ENCODE peak calls at places on chromosomes 7 and 10, in five cellular contexts. G, H, C, Z and M are unnamed samples.

GRCh38 chr7:70935311-70935710 is 196.6 kb upstream of the GALNT17 start:
- DNase-seq in G (no peak), H (no peak), C (no peak), Z (no peak), M (no peak)

GRCh38 chr7:45646996-45647411 is 72.8 kb downstream of the ADCY1 start:
- DNase-seq in G (no peak), H (no peak), C (peak), Z (no peak), M (no peak)

GRCh38 chr10:95456486-95456885 is 104.7 kb downstream of the SORBS1 start:
- DNase-seq in G (no peak), H (no peak), C (no peak), Z (no peak), M (no peak)

GRCh38 chr7:101630591-101630990 is 1.5 kb upstream of the MYL10 start:
- DNase-seq in G (no peak), H (no peak), C (peak), Z (no peak), M (no peak)

GRCh38 chr10:73262105-73262730 is 9.8 kb upstream of the MRPS16 start:
- DNase-seq in G (peak), H (no peak), C (peak), Z (no peak), M (peak)

GRCh38 chr10:85916192-85916747 is 450.3 kb downstream of the GRID1 start:
- DNase-seq in G (no peak), H (no peak), C (no peak), Z (no peak), M (no peak)

GRCh38 chr7:153397459-153397858 is 637.9 kb downstream of the ACTR3B start:
- DNase-seq in G (no peak), H (no peak), C (no peak), Z (no peak), M (no peak)

GRCh38 chr7:824106-824505 is 8.2 kb upstream of the SUN1 start:
- DNase-seq in G (no peak), H (no peak), C (no peak), Z (no peak), M (no peak)

GRCh38 chr7:44867073-44867990 is 18.0 kb downstream of the PURB start:
- DNase-seq in G (peak), H (no peak), C (peak), Z (no peak), M (peak)

GRCh38 chr7:133183042-133183441 is 69.8 kb upstream of the EXOC4 start:
- DNase-seq in G (no peak), H (no peak), C (no peak), Z (no peak), M (no peak)

GRCh38 chr7:81045491-81045890 is 126.6 kb upstream of the SEMA3C start:
- DNase-seq in G (no peak), H (no peak), C (no peak), Z (no peak), M (no peak)

GRCh38 chr7:100693312-100694195 is 496 bp downstream of the GIGYF1 start:
- DNase-seq in G (no peak), H (no peak), C (peak), Z (no peak), M (no peak)

GRCh38 chr7:155885162-155886160 is 73.2 kb upstream of the SHH start:
- DNase-seq in G (no peak), H (no peak), C (peak), Z (no peak), M (peak)

GRCh38 chr10:132099701-132100481 is 34.1 kb downstream of the JAKMIP3 start:
- DNase-seq in G (no peak), H (no peak), C (peak), Z (no peak), M (no peak)

GRCh38 chr7:158002486-158003080 is 585.0 kb downstream of the PTPRN2 start:
- DNase-seq in G (no peak), H (no peak), C (no peak), Z (no peak), M (no peak)

GRCh38 chr7:18770852-18771251 is 275.3 kb downstream of the HDAC9 start:
- DNase-seq in G (no peak), H (no peak), C (peak), Z (no peak), M (no peak)

GRCh38 chr7:45230083-45230482 is 72.5 kb downstream of the RAMP3 start:
- DNase-seq in G (no peak), H (no peak), C (no peak), Z (no peak), M (no peak)

GRCh38 chr7:121083138-121083789 is 94.8 kb downstream of the CPED1 start:
- DNase-seq in G (peak), H (no peak), C (peak), Z (no peak), M (no peak)

GRCh38 chr7:53351681-53352080 is 316.2 kb downstream of the POM121L12 start:
- DNase-seq in G (no peak), H (no peak), C (no peak), Z (no peak), M (no peak)